ENCODE peak calls at places on chromosomes 2 and 18, in nine cellular contexts. One of them, this sample, is unnamed.

GRCh38 chr18:25305584-25305983 is 46.4 kb downstream of the ZNF521 start:
- DNase-seq in activated T-helper 1 cell treated with Interleukin-2 at 50 U/mL for 16 hours: no peak
- DNase-seq in activated naive CD8-positive, alpha-beta T cell treated with anti-CD3 and anti-CD28 coated beads, Interleukin-2, amount 50 U/mL, for 24 hours: no peak
- DNase-seq in left lung: no peak
- DNase-seq in ACHN: no peak
- DNase-seq in D341Med: no peak
- DNase-seq in T-cell: no peak
- DNase-seq in activated effector memory CD4-positive, alpha-beta T cell treated with Interleukin-2 at 50 U/mL for 16 hours: no peak
- DNase-seq in AG20443: no peak
- DNase-seq in this sample: no peak

GRCh38 chr2:9638532-9638931 is 7.7 kb upstream of the YWHAQ start:
- DNase-seq in AG20443: peak
- DNase-seq in ACHN: peak
- DNase-seq in activated naive CD8-positive, alpha-beta T cell treated with anti-CD3 and anti-CD28 coated beads, Interleukin-2, amount 50 U/mL, for 24 hours: no peak
- DNase-seq in left lung: peak
- DNase-seq in activated effector memory CD4-positive, alpha-beta T cell treated with Interleukin-2 at 50 U/mL for 16 hours: no peak
- DNase-seq in T-cell: no peak
- DNase-seq in D341Med: no peak
- DNase-seq in activated T-helper 1 cell treated with Interleukin-2 at 50 U/mL for 16 hours: no peak
- DNase-seq in this sample: peak

GRCh38 chr2:29295843-29296242 is 180.6 kb downstream of the CLIP4 start:
- DNase-seq in activated T-helper 1 cell treated with Interleukin-2 at 50 U/mL for 16 hours: no peak
- DNase-seq in activated naive CD8-positive, alpha-beta T cell treated with anti-CD3 and anti-CD28 coated beads, Interleukin-2, amount 50 U/mL, for 24 hours: no peak
- DNase-seq in T-cell: no peak
- DNase-seq in AG20443: peak
- DNase-seq in left lung: no peak
- DNase-seq in D341Med: peak
- DNase-seq in activated effector memory CD4-positive, alpha-beta T cell treated with Interleukin-2 at 50 U/mL for 16 hours: no peak
- DNase-seq in ACHN: peak
- DNase-seq in this sample: no peak

GRCh38 chr2:95329891-95330822 is 33.0 kb downstream of the KCNIP3 start:
- DNase-seq in T-cell: no peak
- DNase-seq in D341Med: no peak
- DNase-seq in activated naive CD8-positive, alpha-beta T cell treated with anti-CD3 and anti-CD28 coated beads, Interleukin-2, amount 50 U/mL, for 24 hours: no peak
- DNase-seq in AG20443: no peak
- DNase-seq in left lung: no peak
- DNase-seq in activated T-helper 1 cell treated with Interleukin-2 at 50 U/mL for 16 hours: no peak
- DNase-seq in activated effector memory CD4-positive, alpha-beta T cell treated with Interleukin-2 at 50 U/mL for 16 hours: no peak
- DNase-seq in ACHN: peak
- DNase-seq in this sample: no peak

GRCh38 chr2:233801357-233802131 is 23.4 kb downstream of the MROH2A start:
- DNase-seq in ACHN: no peak
- DNase-seq in activated T-helper 1 cell treated with Interleukin-2 at 50 U/mL for 16 hours: no peak
- DNase-seq in T-cell: no peak
- DNase-seq in D341Med: no peak
- DNase-seq in left lung: no peak
- DNase-seq in activated naive CD8-positive, alpha-beta T cell treated with anti-CD3 and anti-CD28 coated beads, Interleukin-2, amount 50 U/mL, for 24 hours: peak
- DNase-seq in activated effector memory CD4-positive, alpha-beta T cell treated with Interleukin-2 at 50 U/mL for 16 hours: no peak
- DNase-seq in AG20443: no peak
- DNase-seq in this sample: no peak

GRCh38 chr18:62281684-62282083 is 43.4 kb upstream of the TNFRSF11A start:
- DNase-seq in D341Med: no peak
- DNase-seq in ACHN: no peak
- DNase-seq in activated naive CD8-positive, alpha-beta T cell treated with anti-CD3 and anti-CD28 coated beads, Interleukin-2, amount 50 U/mL, for 24 hours: no peak
- DNase-seq in left lung: no peak
- DNase-seq in activated T-helper 1 cell treated with Interleukin-2 at 50 U/mL for 16 hours: no peak
- DNase-seq in AG20443: peak
- DNase-seq in T-cell: no peak
- DNase-seq in activated effector memory CD4-positive, alpha-beta T cell treated with Interleukin-2 at 50 U/mL for 16 hours: no peak
- DNase-seq in this sample: no peak

GRCh38 chr2:3432693-3433338 is 53.3 kb downstream of the TRAPPC12 start:
- DNase-seq in ACHN: no peak
- DNase-seq in activated T-helper 1 cell treated with Interleukin-2 at 50 U/mL for 16 hours: no peak
- DNase-seq in AG20443: no peak
- DNase-seq in left lung: no peak
- DNase-seq in activated effector memory CD4-positive, alpha-beta T cell treated with Interleukin-2 at 50 U/mL for 16 hours: no peak
- DNase-seq in activated naive CD8-positive, alpha-beta T cell treated with anti-CD3 and anti-CD28 coated beads, Interleukin-2, amount 50 U/mL, for 24 hours: no peak
- DNase-seq in D341Med: no peak
- DNase-seq in T-cell: no peak
- DNase-seq in this sample: no peak

GRCh38 chr2:2992622-2993021 is 385.0 kb downstream of the EIPR1 start:
- DNase-seq in activated naive CD8-positive, alpha-beta T cell treated with anti-CD3 and anti-CD28 coated beads, Interleukin-2, amount 50 U/mL, for 24 hours: no peak
- DNase-seq in activated T-helper 1 cell treated with Interleukin-2 at 50 U/mL for 16 hours: no peak
- DNase-seq in D341Med: no peak
- DNase-seq in AG20443: no peak
- DNase-seq in activated effector memory CD4-positive, alpha-beta T cell treated with Interleukin-2 at 50 U/mL for 16 hours: no peak
- DNase-seq in T-cell: no peak
- DNase-seq in ACHN: no peak
- DNase-seq in left lung: no peak
- DNase-seq in this sample: no peak

GRCh38 chr18:79572848-79573451 is 106.7 kb upstream of the CTDP1 start:
- DNase-seq in T-cell: no peak
- DNase-seq in activated naive CD8-positive, alpha-beta T cell treated with anti-CD3 and anti-CD28 coated beads, Interleukin-2, amount 50 U/mL, for 24 hours: no peak
- DNase-seq in left lung: no peak
- DNase-seq in ACHN: no peak
- DNase-seq in activated effector memory CD4-positive, alpha-beta T cell treated with Interleukin-2 at 50 U/mL for 16 hours: no peak
- DNase-seq in D341Med: no peak
- DNase-seq in AG20443: no peak
- DNase-seq in activated T-helper 1 cell treated with Interleukin-2 at 50 U/mL for 16 hours: no peak
- DNase-seq in this sample: no peak

GRCh38 chr18:58447342-58448190 is 181.3 kb downstream of the ALPK2 start:
- DNase-seq in activated naive CD8-positive, alpha-beta T cell treated with anti-CD3 and anti-CD28 coated beads, Interleukin-2, amount 50 U/mL, for 24 hours: no peak
- DNase-seq in activated T-helper 1 cell treated with Interleukin-2 at 50 U/mL for 16 hours: no peak
- DNase-seq in D341Med: no peak
- DNase-seq in ACHN: no peak
- DNase-seq in activated effector memory CD4-positive, alpha-beta T cell treated with Interleukin-2 at 50 U/mL for 16 hours: no peak
- DNase-seq in T-cell: no peak
- DNase-seq in left lung: no peak
- DNase-seq in AG20443: peak
- DNase-seq in this sample: no peak

GRCh38 chr2:156405586-156405985 is 30.6 kb upstream of the GPD2 start:
- DNase-seq in ACHN: no peak
- DNase-seq in activated naive CD8-positive, alpha-beta T cell treated with anti-CD3 and anti-CD28 coated beads, Interleukin-2, amount 50 U/mL, for 24 hours: no peak
- DNase-seq in T-cell: no peak
- DNase-seq in D341Med: no peak
- DNase-seq in activated T-helper 1 cell treated with Interleukin-2 at 50 U/mL for 16 hours: no peak
- DNase-seq in AG20443: peak
- DNase-seq in left lung: peak
- DNase-seq in activated effector memory CD4-positive, alpha-beta T cell treated with Interleukin-2 at 50 U/mL for 16 hours: no peak
- DNase-seq in this sample: peak

GRCh38 chr2:192267484-192267883 is 72.8 kb upstream of the TMEFF2 start:
- DNase-seq in activated effector memory CD4-positive, alpha-beta T cell treated with Interleukin-2 at 50 U/mL for 16 hours: no peak
- DNase-seq in ACHN: peak
- DNase-seq in T-cell: no peak
- DNase-seq in activated naive CD8-positive, alpha-beta T cell treated with anti-CD3 and anti-CD28 coated beads, Interleukin-2, amount 50 U/mL, for 24 hours: no peak
- DNase-seq in AG20443: peak
- DNase-seq in activated T-helper 1 cell treated with Interleukin-2 at 50 U/mL for 16 hours: no peak
- DNase-seq in left lung: no peak
- DNase-seq in D341Med: no peak
- DNase-seq in this sample: no peak

GRCh38 chr2:219171231-219171651 is 1.4 kb upstream of the SLC23A3 start:
- DNase-seq in ACHN: peak
- DNase-seq in activated T-helper 1 cell treated with Interleukin-2 at 50 U/mL for 16 hours: no peak
- DNase-seq in AG20443: peak
- DNase-seq in D341Med: peak
- DNase-seq in left lung: no peak
- DNase-seq in activated naive CD8-positive, alpha-beta T cell treated with anti-CD3 and anti-CD28 coated beads, Interleukin-2, amount 50 U/mL, for 24 hours: peak
- DNase-seq in T-cell: no peak
- DNase-seq in activated effector memory CD4-positive, alpha-beta T cell treated with Interleukin-2 at 50 U/mL for 16 hours: peak
- DNase-seq in this sample: no peak

GRCh38 chr2:56088411-56088810 is 95.4 kb upstream of the CCDC85A start:
- DNase-seq in activated effector memory CD4-positive, alpha-beta T cell treated with Interleukin-2 at 50 U/mL for 16 hours: no peak
- DNase-seq in left lung: no peak
- DNase-seq in AG20443: no peak
- DNase-seq in activated naive CD8-positive, alpha-beta T cell treated with anti-CD3 and anti-CD28 coated beads, Interleukin-2, amount 50 U/mL, for 24 hours: no peak
- DNase-seq in T-cell: no peak
- DNase-seq in D341Med: no peak
- DNase-seq in ACHN: no peak
- DNase-seq in activated T-helper 1 cell treated with Interleukin-2 at 50 U/mL for 16 hours: no peak
- DNase-seq in this sample: no peak

GRCh38 chr2:66577331-66578041 is 142.6 kb downstream of the MEIS1 start:
- DNase-seq in left lung: no peak
- DNase-seq in ACHN: no peak
- DNase-seq in activated effector memory CD4-positive, alpha-beta T cell treated with Interleukin-2 at 50 U/mL for 16 hours: no peak
- DNase-seq in T-cell: no peak
- DNase-seq in activated naive CD8-positive, alpha-beta T cell treated with anti-CD3 and anti-CD28 coated beads, Interleukin-2, amount 50 U/mL, for 24 hours: no peak
- DNase-seq in D341Med: peak
- DNase-seq in AG20443: no peak
- DNase-seq in activated T-helper 1 cell treated with Interleukin-2 at 50 U/mL for 16 hours: no peak
- DNase-seq in this sample: no peak

GRCh38 chr2:9655441-9656269 is 24.9 kb upstream of the YWHAQ start:
- DNase-seq in left lung: no peak
- DNase-seq in activated naive CD8-positive, alpha-beta T cell treated with anti-CD3 and anti-CD28 coated beads, Interleukin-2, amount 50 U/mL, for 24 hours: peak
- DNase-seq in AG20443: peak
- DNase-seq in ACHN: no peak
- DNase-seq in D341Med: no peak
- DNase-seq in activated T-helper 1 cell treated with Interleukin-2 at 50 U/mL for 16 hours: peak
- DNase-seq in T-cell: no peak
- DNase-seq in activated effector memory CD4-positive, alpha-beta T cell treated with Interleukin-2 at 50 U/mL for 16 hours: no peak
- DNase-seq in this sample: no peak

GRCh38 chr2:100017633-100018032 is 124.8 kb downstream of the AFF3 start:
- DNase-seq in D341Med: no peak
- DNase-seq in AG20443: peak
- DNase-seq in left lung: no peak
- DNase-seq in activated effector memory CD4-positive, alpha-beta T cell treated with Interleukin-2 at 50 U/mL for 16 hours: no peak
- DNase-seq in activated T-helper 1 cell treated with Interleukin-2 at 50 U/mL for 16 hours: no peak
- DNase-seq in activated naive CD8-positive, alpha-beta T cell treated with anti-CD3 and anti-CD28 coated beads, Interleukin-2, amount 50 U/mL, for 24 hours: no peak
- DNase-seq in ACHN: peak
- DNase-seq in T-cell: no peak
- DNase-seq in this sample: no peak

GRCh38 chr2:217958889-217959235 is 43.9 kb downstream of the TNS1 start:
- DNase-seq in T-cell: no peak
- DNase-seq in D341Med: no peak
- DNase-seq in activated T-helper 1 cell treated with Interleukin-2 at 50 U/mL for 16 hours: no peak
- DNase-seq in AG20443: no peak
- DNase-seq in left lung: no peak
- DNase-seq in ACHN: no peak
- DNase-seq in activated naive CD8-positive, alpha-beta T cell treated with anti-CD3 and anti-CD28 coated beads, Interleukin-2, amount 50 U/mL, for 24 hours: no peak
- DNase-seq in activated effector memory CD4-positive, alpha-beta T cell treated with Interleukin-2 at 50 U/mL for 16 hours: no peak
- DNase-seq in this sample: peak

GRCh38 chr18:22398464-22398863 is 19.3 kb downstream of the CTAGE1 start:
- DNase-seq in T-cell: no peak
- DNase-seq in activated T-helper 1 cell treated with Interleukin-2 at 50 U/mL for 16 hours: no peak
- DNase-seq in AG20443: no peak
- DNase-seq in left lung: no peak
- DNase-seq in activated effector memory CD4-positive, alpha-beta T cell treated with Interleukin-2 at 50 U/mL for 16 hours: no peak
- DNase-seq in activated naive CD8-positive, alpha-beta T cell treated with anti-CD3 and anti-CD28 coated beads, Interleukin-2, amount 50 U/mL, for 24 hours: no peak
- DNase-seq in D341Med: no peak
- DNase-seq in ACHN: no peak
- DNase-seq in this sample: no peak

GRCh38 chr2:150090031-150090430 is 397.4 kb downstream of the RND3 start:
- DNase-seq in activated naive CD8-positive, alpha-beta T cell treated with anti-CD3 and anti-CD28 coated beads, Interleukin-2, amount 50 U/mL, for 24 hours: no peak
- DNase-seq in activated T-helper 1 cell treated with Interleukin-2 at 50 U/mL for 16 hours: no peak
- DNase-seq in left lung: no peak
- DNase-seq in T-cell: no peak
- DNase-seq in AG20443: no peak
- DNase-seq in ACHN: no peak
- DNase-seq in D341Med: no peak
- DNase-seq in activated effector memory CD4-positive, alpha-beta T cell treated with Interleukin-2 at 50 U/mL for 16 hours: no peak
- DNase-seq in this sample: no peak

GRCh38 chr2:118855451-118856279 is 8.2 kb upstream of the EN1 start:
- DNase-seq in AG20443: peak
- DNase-seq in activated effector memory CD4-positive, alpha-beta T cell treated with Interleukin-2 at 50 U/mL for 16 hours: peak
- DNase-seq in D341Med: peak
- DNase-seq in ACHN: peak
- DNase-seq in activated T-helper 1 cell treated with Interleukin-2 at 50 U/mL for 16 hours: peak
- DNase-seq in left lung: peak
- DNase-seq in activated naive CD8-positive, alpha-beta T cell treated with anti-CD3 and anti-CD28 coated beads, Interleukin-2, amount 50 U/mL, for 24 hours: peak
- DNase-seq in T-cell: peak
- DNase-seq in this sample: peak

GRCh38 chr2:224014336-224014735 is 24.8 kb downstream of the SERPINE2 start:
- DNase-seq in D341Med: no peak
- DNase-seq in left lung: no peak
- DNase-seq in AG20443: no peak
- DNase-seq in activated T-helper 1 cell treated with Interleukin-2 at 50 U/mL for 16 hours: no peak
- DNase-seq in activated effector memory CD4-positive, alpha-beta T cell treated with Interleukin-2 at 50 U/mL for 16 hours: no peak
- DNase-seq in T-cell: no peak
- DNase-seq in ACHN: no peak
- DNase-seq in activated naive CD8-positive, alpha-beta T cell treated with anti-CD3 and anti-CD28 coated beads, Interleukin-2, amount 50 U/mL, for 24 hours: no peak
- DNase-seq in this sample: no peak

GRCh38 chr18:11548940-11549551 is 60.4 kb upstream of the SLC35G4 start:
- DNase-seq in T-cell: no peak
- DNase-seq in left lung: no peak
- DNase-seq in activated naive CD8-positive, alpha-beta T cell treated with anti-CD3 and anti-CD28 coated beads, Interleukin-2, amount 50 U/mL, for 24 hours: no peak
- DNase-seq in activated T-helper 1 cell treated with Interleukin-2 at 50 U/mL for 16 hours: no peak
- DNase-seq in activated effector memory CD4-positive, alpha-beta T cell treated with Interleukin-2 at 50 U/mL for 16 hours: no peak
- DNase-seq in ACHN: no peak
- DNase-seq in AG20443: no peak
- DNase-seq in D341Med: no peak
- DNase-seq in this sample: no peak

GRCh38 chr2:88582030-88582429 is 45.2 kb downstream of the EIF2AK3 start:
- DNase-seq in activated T-helper 1 cell treated with Interleukin-2 at 50 U/mL for 16 hours: no peak
- DNase-seq in AG20443: no peak
- DNase-seq in activated effector memory CD4-positive, alpha-beta T cell treated with Interleukin-2 at 50 U/mL for 16 hours: no peak
- DNase-seq in activated naive CD8-positive, alpha-beta T cell treated with anti-CD3 and anti-CD28 coated beads, Interleukin-2, amount 50 U/mL, for 24 hours: no peak
- DNase-seq in ACHN: no peak
- DNase-seq in left lung: no peak
- DNase-seq in T-cell: no peak
- DNase-seq in D341Med: no peak
- DNase-seq in this sample: no peak

GRCh38 chr2:11813951-11814350 is 67.5 kb downstream of the LPIN1 start:
- DNase-seq in activated naive CD8-positive, alpha-beta T cell treated with anti-CD3 and anti-CD28 coated beads, Interleukin-2, amount 50 U/mL, for 24 hours: no peak
- DNase-seq in activated T-helper 1 cell treated with Interleukin-2 at 50 U/mL for 16 hours: no peak
- DNase-seq in activated effector memory CD4-positive, alpha-beta T cell treated with Interleukin-2 at 50 U/mL for 16 hours: no peak
- DNase-seq in AG20443: no peak
- DNase-seq in D341Med: no peak
- DNase-seq in ACHN: no peak
- DNase-seq in left lung: no peak
- DNase-seq in T-cell: no peak
- DNase-seq in this sample: no peak

GRCh38 chr2:219430633-219431615 is 3.7 kb upstream of the SPEG start:
- DNase-seq in AG20443: peak
- DNase-seq in D341Med: peak
- DNase-seq in activated naive CD8-positive, alpha-beta T cell treated with anti-CD3 and anti-CD28 coated beads, Interleukin-2, amount 50 U/mL, for 24 hours: no peak
- DNase-seq in left lung: no peak
- DNase-seq in activated effector memory CD4-positive, alpha-beta T cell treated with Interleukin-2 at 50 U/mL for 16 hours: no peak
- DNase-seq in T-cell: no peak
- DNase-seq in ACHN: peak
- DNase-seq in activated T-helper 1 cell treated with Interleukin-2 at 50 U/mL for 16 hours: no peak
- DNase-seq in this sample: no peak

GRCh38 chr2:103159018-103159417 is 397.2 kb downstream of the TMEM182 start:
- DNase-seq in left lung: no peak
- DNase-seq in activated naive CD8-positive, alpha-beta T cell treated with anti-CD3 and anti-CD28 coated beads, Interleukin-2, amount 50 U/mL, for 24 hours: no peak
- DNase-seq in ACHN: no peak
- DNase-seq in D341Med: peak
- DNase-seq in activated T-helper 1 cell treated with Interleukin-2 at 50 U/mL for 16 hours: no peak
- DNase-seq in activated effector memory CD4-positive, alpha-beta T cell treated with Interleukin-2 at 50 U/mL for 16 hours: no peak
- DNase-seq in T-cell: no peak
- DNase-seq in AG20443: no peak
- DNase-seq in this sample: no peak

GRCh38 chr2:72077702-72078169 is 69.9 kb downstream of the CYP26B1 start:
- DNase-seq in ACHN: no peak
- DNase-seq in activated naive CD8-positive, alpha-beta T cell treated with anti-CD3 and anti-CD28 coated beads, Interleukin-2, amount 50 U/mL, for 24 hours: no peak
- DNase-seq in activated effector memory CD4-positive, alpha-beta T cell treated with Interleukin-2 at 50 U/mL for 16 hours: no peak
- DNase-seq in T-cell: no peak
- DNase-seq in left lung: no peak
- DNase-seq in activated T-helper 1 cell treated with Interleukin-2 at 50 U/mL for 16 hours: no peak
- DNase-seq in D341Med: no peak
- DNase-seq in AG20443: no peak
- DNase-seq in this sample: no peak

GRCh38 chr18:74689251-74689650 is 91.6 kb downstream of the ZNF407 start:
- DNase-seq in D341Med: no peak
- DNase-seq in ACHN: no peak
- DNase-seq in T-cell: no peak
- DNase-seq in activated T-helper 1 cell treated with Interleukin-2 at 50 U/mL for 16 hours: no peak
- DNase-seq in left lung: no peak
- DNase-seq in AG20443: peak
- DNase-seq in activated naive CD8-positive, alpha-beta T cell treated with anti-CD3 and anti-CD28 coated beads, Interleukin-2, amount 50 U/mL, for 24 hours: no peak
- DNase-seq in activated effector memory CD4-positive, alpha-beta T cell treated with Interleukin-2 at 50 U/mL for 16 hours: no peak
- DNase-seq in this sample: no peak

GRCh38 chr2:174511580-174512260 is 24.9 kb upstream of the GPR155 start:
- DNase-seq in D341Med: no peak
- DNase-seq in activated naive CD8-positive, alpha-beta T cell treated with anti-CD3 and anti-CD28 coated beads, Interleukin-2, amount 50 U/mL, for 24 hours: no peak
- DNase-seq in activated effector memory CD4-positive, alpha-beta T cell treated with Interleukin-2 at 50 U/mL for 16 hours: no peak
- DNase-seq in activated T-helper 1 cell treated with Interleukin-2 at 50 U/mL for 16 hours: no peak
- DNase-seq in T-cell: no peak
- DNase-seq in ACHN: no peak
- DNase-seq in left lung: no peak
- DNase-seq in AG20443: no peak
- DNase-seq in this sample: no peak